ENCODE peak calls at places on chromosomes 5 and 9, in six cellular contexts. U is GM23248, Q is right atrium auricular region, B is esophagus squamous epithelium, P is adipocyte, S is breast epithelium. G is an unnamed sample.
A peak's percentile ranks its signal among the peaks of the same experiment; 100 is the strongest.

GRCh38 chr9:101465330-101465915 is 29.8 kb upstream of the ALDOB start:
- DNase-seq in U (peak; percentile 90), Q (no peak), B (no peak), P (peak; percentile 95), S (no peak), G (peak; percentile 62)

GRCh38 chr9:22446589-22446949 is at the start of gene DMRTA1:
- DNase-seq in U (peak; percentile 76), Q (peak; percentile 83), B (no peak), P (peak; percentile 84), S (peak; percentile 59), G (peak; percentile 85)

GRCh38 chr9:104961238-104961637 is 33.3 kb upstream of the ABCA1 start:
- DNase-seq in U (peak; percentile 46), Q (no peak), B (no peak), P (no peak), S (no peak), G (peak; percentile 61)

GRCh38 chr5:17113174-17113941 is 104.1 kb upstream of the BASP1 start:
- DNase-seq in U (peak; percentile 88), Q (no peak), B (no peak), P (peak; percentile 83), S (no peak), G (peak; percentile 80)

GRCh38 chr9:92720209-92720765 is 44.3 kb downstream of the BICD2 start:
- DNase-seq in U (no peak), Q (peak; percentile 44), B (no peak), P (no peak), S (no peak), G (no peak)

GRCh38 chr5:133691448-133691847 is 79.1 kb upstream of the FSTL4 start:
- DNase-seq in U (peak; percentile 8), Q (no peak), B (no peak), P (no peak), S (no peak), G (no peak)

GRCh38 chr5:88967633-88968585 is 84.9 kb upstream of the MEF2C start:
- DNase-seq in U (no peak), Q (no peak), B (no peak), P (no peak), S (no peak), G (no peak)

GRCh38 chr5:176371621-176372539 is 6.6 kb downstream of the ARL10 start:
- DNase-seq in U (no peak), Q (no peak), B (no peak), P (no peak), S (no peak), G (no peak)

GRCh38 chr9:94869415-94869838 is 142.9 kb downstream of the AOPEP start:
- DNase-seq in U (peak; percentile 81), Q (no peak), B (no peak), P (peak; percentile 64), S (no peak), G (peak; percentile 58)

GRCh38 chr5:150661086-150661485 is at the start of gene MYOZ3:
- DNase-seq in U (no peak), Q (peak; percentile 57), B (no peak), P (no peak), S (no peak), G (no peak)

GRCh38 chr5:766666-767431 is 17.7 kb downstream of the ZDHHC11B start:
- DNase-seq in U (no peak), Q (no peak), B (no peak), P (no peak), S (no peak), G (no peak)

GRCh38 chr5:95261369-95262175 is 23.3 kb downstream of the MCTP1 start:
- DNase-seq in U (peak; percentile 58), Q (no peak), B (no peak), P (peak; percentile 69), S (no peak), G (peak; percentile 42)

GRCh38 chr5:114174837-114175236 is 187.0 kb upstream of the KCNN2 start:
- DNase-seq in U (no peak), Q (no peak), B (no peak), P (peak; percentile 6), S (no peak), G (peak; percentile 12)

GRCh38 chr5:16540421-16540820 is 74.8 kb upstream of the ZNF622 start:
- DNase-seq in U (peak; percentile 87), Q (no peak), B (no peak), P (peak; percentile 52), S (no peak), G (peak; percentile 75)

GRCh38 chr5:159777049-159777448 is 139.2 kb upstream of the ADRA1B start:
- DNase-seq in U (no peak), Q (no peak), B (no peak), P (no peak), S (no peak), G (no peak)

GRCh38 chr9:4832786-4833579 is 40.2 kb downstream of the RCL1 start:
- DNase-seq in U (peak; percentile 97), Q (no peak), B (no peak), P (peak; percentile 81), S (no peak), G (peak; percentile 99)

GRCh38 chr5:124774002-124774318 is 27.5 kb upstream of the ZNF608 start:
- DNase-seq in U (no peak), Q (no peak), B (no peak), P (no peak), S (no peak), G (no peak)
- H3K4me3 ChIP-seq in U (no peak overlapping the region), Q (no peak overlapping the region), B (no peak overlapping the region), P (no peak overlapping the region), S (no peak overlapping the region), G (no peak overlapping the region)

GRCh38 chr9:18489861-18490260 is 15.9 kb downstream of the ADAMTSL1 start:
- DNase-seq in U (peak; percentile 89), Q (no peak), B (no peak), P (no peak), S (no peak), G (peak; percentile 74)
- H3K4me3 ChIP-seq in U (peak overlapping the region; percentile 58), Q (no peak overlapping the region), B (no peak overlapping the region), P (peak overlapping the region; percentile 65), S (no peak overlapping the region), G (no peak overlapping the region)

DNA sequence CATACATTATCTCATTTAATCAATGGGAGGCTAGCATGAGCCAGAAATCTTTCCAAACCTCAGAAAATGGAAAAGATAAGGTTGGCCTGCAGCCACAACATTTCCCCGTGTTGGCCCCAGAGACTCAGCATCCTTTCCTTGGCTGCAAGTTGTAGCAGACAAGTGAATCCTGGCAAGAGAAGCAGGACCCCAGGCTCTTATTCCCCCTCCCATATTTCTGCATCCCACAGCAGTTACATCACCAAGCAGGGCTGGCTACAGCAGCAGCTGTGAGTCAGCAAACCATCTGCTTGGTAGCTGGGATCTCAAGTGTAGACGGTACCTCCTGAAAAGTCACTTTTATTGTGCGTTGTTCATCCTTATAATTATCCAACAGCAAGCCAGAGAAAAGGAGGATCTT is 212.4 kb downstream of the GNA14 start:
- DNase-seq in U (peak; percentile 66), Q (no peak), B (no peak), P (peak; percentile 43), S (no peak), G (peak; percentile 60)
- H3K4me3 ChIP-seq in U (no peak overlapping the region), Q (no peak overlapping the region), B (no peak overlapping the region), P (no peak overlapping the region), S (no peak overlapping the region), G (no peak overlapping the region)

GRCh38 chr5:53448851-53449250 is 31.6 kb upstream of the FST start:
- DNase-seq in U (no peak), Q (no peak), B (no peak), P (no peak), S (no peak), G (no peak)

GRCh38 chr5:53456366-53456765 is 24.1 kb upstream of the FST start:
- DNase-seq in U (no peak), Q (no peak), B (no peak), P (no peak), S (no peak), G (no peak)

GRCh38 chr5:53453898-53454837 is 26.3 kb upstream of the FST start:
- DNase-seq in U (no peak), Q (no peak), B (no peak), P (no peak), S (no peak), G (no peak)
- H3K4me3 ChIP-seq in U (no peak overlapping the region), Q (no peak overlapping the region), B (no peak overlapping the region), P (no peak overlapping the region), S (no peak overlapping the region), G (no peak overlapping the region)